ENCODE peak calls at places on chromosomes 13 and 19, in nine cellular contexts. One of them, this sample, is unnamed.

GRCh38 chr19:43467730-43468129 is 2.3 kb upstream of the LYPD3 start:
- DNase-seq in cardiac muscle cell: no peak
- DNase-seq in left ventricle myocardium inferior: no peak
- DNase-seq in tibial artery: no peak
- DNase-seq in right atrium auricular region: no peak
- DNase-seq in hepatocyte: no peak
- DNase-seq in psoas muscle: no peak
- DNase-seq in thoracic aorta: no peak
- DNase-seq in PC-3: peak; percentile 71
- DNase-seq in this sample: no peak

GRCh38 chr19:54253331-54254194 is 3.5 kb downstream of the LILRB5 start:
- DNase-seq in cardiac muscle cell: no peak
- DNase-seq in left ventricle myocardium inferior: no peak
- DNase-seq in tibial artery: no peak
- DNase-seq in right atrium auricular region: peak; percentile 34
- DNase-seq in hepatocyte: no peak
- DNase-seq in psoas muscle: no peak
- DNase-seq in thoracic aorta: no peak
- DNase-seq in PC-3: no peak
- DNase-seq in this sample: no peak

GRCh38 chr13:22489771-22490170 is 691.0 kb upstream of the SGCG start:
- DNase-seq in cardiac muscle cell: no peak
- DNase-seq in left ventricle myocardium inferior: no peak
- DNase-seq in tibial artery: no peak
- DNase-seq in right atrium auricular region: no peak
- DNase-seq in hepatocyte: no peak
- DNase-seq in psoas muscle: no peak
- DNase-seq in thoracic aorta: no peak
- DNase-seq in PC-3: no peak
- DNase-seq in this sample: no peak

GRCh38 chr19:21022996-21023395 is 2.5 kb downstream of the ZNF430 start:
- DNase-seq in cardiac muscle cell: no peak
- DNase-seq in left ventricle myocardium inferior: no peak
- DNase-seq in tibial artery: no peak
- DNase-seq in right atrium auricular region: no peak
- DNase-seq in hepatocyte: peak; percentile 38
- DNase-seq in psoas muscle: no peak
- DNase-seq in thoracic aorta: no peak
- DNase-seq in PC-3: peak; percentile 66
- DNase-seq in this sample: no peak

GRCh38 chr13:40673061-40673397 is 6.6 kb upstream of the FOXO1 start:
- DNase-seq in cardiac muscle cell: no peak
- DNase-seq in left ventricle myocardium inferior: no peak
- DNase-seq in tibial artery: no peak
- DNase-seq in right atrium auricular region: no peak
- DNase-seq in hepatocyte: no peak
- DNase-seq in psoas muscle: no peak
- DNase-seq in thoracic aorta: no peak
- DNase-seq in PC-3: peak; percentile 30
- DNase-seq in this sample: no peak

GRCh38 chr13:83881917-83882625 is at the start of gene SLITRK1:
- DNase-seq in cardiac muscle cell: peak; percentile 91
- DNase-seq in left ventricle myocardium inferior: no peak
- DNase-seq in tibial artery: peak; percentile 59
- DNase-seq in right atrium auricular region: no peak
- DNase-seq in hepatocyte: peak; percentile 80
- DNase-seq in psoas muscle: no peak
- DNase-seq in thoracic aorta: no peak
- DNase-seq in PC-3: no peak
- DNase-seq in this sample: peak; percentile 49

GRCh38 chr13:99367663-99368448 is 60.7 kb upstream of the GPR183 start:
- DNase-seq in cardiac muscle cell: no peak
- DNase-seq in left ventricle myocardium inferior: no peak
- DNase-seq in tibial artery: no peak
- DNase-seq in right atrium auricular region: no peak
- DNase-seq in hepatocyte: no peak
- DNase-seq in psoas muscle: no peak
- DNase-seq in thoracic aorta: no peak
- DNase-seq in PC-3: no peak
- DNase-seq in this sample: no peak

GRCh38 chr13:114118086-114118762 is 14.2 kb downstream of the RASA3 start:
- DNase-seq in cardiac muscle cell: no peak
- DNase-seq in left ventricle myocardium inferior: no peak
- DNase-seq in tibial artery: no peak
- DNase-seq in right atrium auricular region: no peak
- DNase-seq in hepatocyte: no peak
- DNase-seq in psoas muscle: peak; percentile 20
- DNase-seq in thoracic aorta: no peak
- DNase-seq in PC-3: no peak
- DNase-seq in this sample: no peak

GRCh38 chr19:17757125-17757524 is 5.8 kb downstream of the FCHO1 start:
- DNase-seq in cardiac muscle cell: no peak
- DNase-seq in left ventricle myocardium inferior: peak; percentile 71
- DNase-seq in tibial artery: peak; percentile 78
- DNase-seq in right atrium auricular region: no peak
- DNase-seq in hepatocyte: peak; percentile 51
- DNase-seq in psoas muscle: no peak
- DNase-seq in thoracic aorta: no peak
- DNase-seq in PC-3: peak; percentile 79
- DNase-seq in this sample: no peak

GRCh38 chr19:14363203-14364097 is 17.8 kb upstream of the ADGRE5 start:
- DNase-seq in cardiac muscle cell: peak; percentile 52
- DNase-seq in left ventricle myocardium inferior: peak; percentile 86
- DNase-seq in tibial artery: peak; percentile 93
- DNase-seq in right atrium auricular region: peak; percentile 67
- DNase-seq in hepatocyte: peak; percentile 69
- DNase-seq in psoas muscle: peak; percentile 79
- DNase-seq in thoracic aorta: peak; percentile 72
- DNase-seq in PC-3: peak; percentile 69
- DNase-seq in this sample: peak; percentile 93

GRCh38 chr13:42056146-42056545 is 7.7 kb downstream of the DGKH start:
- DNase-seq in cardiac muscle cell: no peak
- DNase-seq in left ventricle myocardium inferior: no peak
- DNase-seq in tibial artery: no peak
- DNase-seq in right atrium auricular region: no peak
- DNase-seq in hepatocyte: no peak
- DNase-seq in psoas muscle: no peak
- DNase-seq in thoracic aorta: no peak
- DNase-seq in PC-3: no peak
- DNase-seq in this sample: no peak

GRCh38 chr19:29770653-29771052 is 41.1 kb upstream of the CCNE1 start:
- DNase-seq in cardiac muscle cell: no peak
- DNase-seq in left ventricle myocardium inferior: no peak
- DNase-seq in tibial artery: no peak
- DNase-seq in right atrium auricular region: no peak
- DNase-seq in hepatocyte: no peak
- DNase-seq in psoas muscle: no peak
- DNase-seq in thoracic aorta: no peak
- DNase-seq in PC-3: no peak
- DNase-seq in this sample: no peak

GRCh38 chr19:35498984-35499383 is 8.7 kb upstream of the KRTDAP start:
- DNase-seq in cardiac muscle cell: no peak
- DNase-seq in left ventricle myocardium inferior: no peak
- DNase-seq in tibial artery: no peak
- DNase-seq in right atrium auricular region: no peak
- DNase-seq in hepatocyte: no peak
- DNase-seq in psoas muscle: peak; percentile 8
- DNase-seq in thoracic aorta: no peak
- DNase-seq in PC-3: no peak
- DNase-seq in this sample: no peak
- H3K27ac ChIP-seq in cardiac muscle cell: no peak overlapping the region
- H3K27ac ChIP-seq in left ventricle myocardium inferior: no peak overlapping the region
- H3K27ac ChIP-seq in tibial artery: no peak overlapping the region
- H3K27ac ChIP-seq in right atrium auricular region: no peak overlapping the region
- H3K27ac ChIP-seq in hepatocyte: no peak overlapping the region
- H3K27ac ChIP-seq in psoas muscle: no peak overlapping the region
- H3K27ac ChIP-seq in thoracic aorta: no peak overlapping the region
- H3K27ac ChIP-seq in PC-3: no peak overlapping the region
- H3K27ac ChIP-seq in this sample: no peak overlapping the region

GRCh38 chr13:44715287-44716224 is 139.4 kb upstream of the TSC22D1 start:
- DNase-seq in cardiac muscle cell: no peak
- DNase-seq in left ventricle myocardium inferior: no peak
- DNase-seq in tibial artery: no peak
- DNase-seq in right atrium auricular region: no peak
- DNase-seq in hepatocyte: no peak
- DNase-seq in psoas muscle: no peak
- DNase-seq in thoracic aorta: no peak
- DNase-seq in PC-3: peak; percentile 32
- DNase-seq in this sample: no peak

GRCh38 chr13:44718467-44718866 is 142.3 kb upstream of the TSC22D1 start:
- DNase-seq in cardiac muscle cell: no peak
- DNase-seq in left ventricle myocardium inferior: no peak
- DNase-seq in tibial artery: no peak
- DNase-seq in right atrium auricular region: no peak
- DNase-seq in hepatocyte: no peak
- DNase-seq in psoas muscle: no peak
- DNase-seq in thoracic aorta: no peak
- DNase-seq in PC-3: no peak
- DNase-seq in this sample: no peak

GRCh38 chr13:44710576-44710975 is 134.4 kb upstream of the TSC22D1 start:
- DNase-seq in cardiac muscle cell: no peak
- DNase-seq in left ventricle myocardium inferior: no peak
- DNase-seq in tibial artery: no peak
- DNase-seq in right atrium auricular region: no peak
- DNase-seq in hepatocyte: no peak
- DNase-seq in psoas muscle: no peak
- DNase-seq in thoracic aorta: no peak
- DNase-seq in PC-3: peak; percentile 89
- DNase-seq in this sample: no peak

DNA sequence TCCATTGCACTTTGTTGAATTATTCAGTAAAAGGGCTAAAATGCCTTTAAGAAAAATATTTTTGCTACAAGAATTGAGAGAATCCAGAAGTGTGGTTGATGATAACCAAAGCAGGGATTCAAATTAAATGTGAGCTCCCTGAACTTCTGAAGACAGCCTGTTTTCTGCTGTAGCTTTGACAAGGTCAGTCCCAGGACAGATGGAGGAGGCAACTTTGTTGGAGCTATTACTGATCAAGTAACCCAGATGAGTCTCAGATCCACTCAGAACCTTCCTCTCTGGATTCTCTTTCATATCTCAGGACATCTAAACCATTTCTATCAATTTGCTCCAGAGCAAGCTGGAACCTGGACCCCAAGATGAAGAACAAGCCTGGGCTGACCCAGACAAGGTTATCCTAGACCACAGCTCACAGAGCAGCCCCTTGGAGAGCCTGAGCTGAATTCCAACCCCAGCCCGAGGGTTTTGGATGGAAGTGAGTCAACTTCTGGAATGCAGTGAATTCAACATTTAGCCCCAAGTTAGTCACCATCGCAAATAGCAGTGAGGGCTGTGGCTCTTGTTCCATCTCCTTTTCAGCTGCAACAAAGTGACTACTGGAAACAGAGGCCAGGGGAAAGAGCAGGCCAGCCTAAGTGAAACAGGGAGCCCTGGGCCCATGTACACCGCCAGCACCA is 137.8 kb upstream of the TSC22D1 start:
- DNase-seq in cardiac muscle cell: no peak
- DNase-seq in left ventricle myocardium inferior: no peak
- DNase-seq in tibial artery: no peak
- DNase-seq in right atrium auricular region: peak; percentile 70
- DNase-seq in hepatocyte: peak; percentile 26
- DNase-seq in psoas muscle: no peak
- DNase-seq in thoracic aorta: peak; percentile 14
- DNase-seq in PC-3: peak; percentile 92
- DNase-seq in this sample: no peak
- H3K4me1 ChIP-seq in cardiac muscle cell: no peaks in the 10 kb centered on the region
- H3K4me1 ChIP-seq in left ventricle myocardium inferior: peaks cover 17% of the 10 kb centered on the region
- H3K4me1 ChIP-seq in tibial artery: no peaks in the 10 kb centered on the region
- H3K4me1 ChIP-seq in right atrium auricular region: peaks cover 12% of the 10 kb centered on the region
- H3K4me1 ChIP-seq in hepatocyte: peaks cover 5% of the 10 kb centered on the region
- H3K4me1 ChIP-seq in psoas muscle: peaks cover 27% of the 10 kb centered on the region
- H3K4me1 ChIP-seq in thoracic aorta: peaks cover 36% of the 10 kb centered on the region
- H3K4me1 ChIP-seq in PC-3: peaks cover 45% of the 10 kb centered on the region
- H3K4me1 ChIP-seq in this sample: no peaks in the 10 kb centered on the region

GRCh38 chr13:57946361-57946760 is 314.8 kb downstream of the PCDH17 start:
- DNase-seq in cardiac muscle cell: no peak
- DNase-seq in left ventricle myocardium inferior: no peak
- DNase-seq in tibial artery: no peak
- DNase-seq in right atrium auricular region: no peak
- DNase-seq in hepatocyte: no peak
- DNase-seq in psoas muscle: no peak
- DNase-seq in thoracic aorta: no peak
- DNase-seq in PC-3: no peak
- DNase-seq in this sample: no peak
- H3K9me3 ChIP-seq in cardiac muscle cell: no peaks in the 10 kb centered on the region
- H3K9me3 ChIP-seq in left ventricle myocardium inferior: peaks cover 19% of the 10 kb centered on the region
- H3K9me3 ChIP-seq in tibial artery: no peaks in the 10 kb centered on the region
- H3K9me3 ChIP-seq in right atrium auricular region: no peaks in the 10 kb centered on the region
- H3K9me3 ChIP-seq in hepatocyte: no peaks in the 10 kb centered on the region
- H3K9me3 ChIP-seq in psoas muscle: no peaks in the 10 kb centered on the region
- H3K9me3 ChIP-seq in thoracic aorta: peaks cover 5% of the 10 kb centered on the region
- H3K9me3 ChIP-seq in PC-3: no peaks in the 10 kb centered on the region
- H3K9me3 ChIP-seq in this sample: no peaks in the 10 kb centered on the region

GRCh38 chr19:1284979-1285736 is 515 bp upstream of the EFNA2 start:
- DNase-seq in cardiac muscle cell: peak; percentile 25
- DNase-seq in left ventricle myocardium inferior: no peak
- DNase-seq in tibial artery: no peak
- DNase-seq in right atrium auricular region: no peak
- DNase-seq in hepatocyte: no peak
- DNase-seq in psoas muscle: no peak
- DNase-seq in thoracic aorta: no peak
- DNase-seq in PC-3: no peak
- DNase-seq in this sample: no peak

GRCh38 chr19:1282588-1283206 is 3.0 kb upstream of the EFNA2 start:
- DNase-seq in cardiac muscle cell: no peak
- DNase-seq in left ventricle myocardium inferior: no peak
- DNase-seq in tibial artery: no peak
- DNase-seq in right atrium auricular region: no peak
- DNase-seq in hepatocyte: no peak
- DNase-seq in psoas muscle: no peak
- DNase-seq in thoracic aorta: no peak
- DNase-seq in PC-3: no peak
- DNase-seq in this sample: no peak

GRCh38 chr19:1284293-1284978 is 1.2 kb upstream of the EFNA2 start:
- DNase-seq in cardiac muscle cell: no peak
- DNase-seq in left ventricle myocardium inferior: no peak
- DNase-seq in tibial artery: no peak
- DNase-seq in right atrium auricular region: no peak
- DNase-seq in hepatocyte: no peak
- DNase-seq in psoas muscle: no peak
- DNase-seq in thoracic aorta: no peak
- DNase-seq in PC-3: no peak
- DNase-seq in this sample: no peak

GRCh38 chr19:1283207-1283916 is 2.3 kb upstream of the EFNA2 start:
- DNase-seq in cardiac muscle cell: no peak
- DNase-seq in left ventricle myocardium inferior: no peak
- DNase-seq in tibial artery: no peak
- DNase-seq in right atrium auricular region: no peak
- DNase-seq in hepatocyte: no peak
- DNase-seq in psoas muscle: no peak
- DNase-seq in thoracic aorta: no peak
- DNase-seq in PC-3: no peak
- DNase-seq in this sample: no peak

DNA sequence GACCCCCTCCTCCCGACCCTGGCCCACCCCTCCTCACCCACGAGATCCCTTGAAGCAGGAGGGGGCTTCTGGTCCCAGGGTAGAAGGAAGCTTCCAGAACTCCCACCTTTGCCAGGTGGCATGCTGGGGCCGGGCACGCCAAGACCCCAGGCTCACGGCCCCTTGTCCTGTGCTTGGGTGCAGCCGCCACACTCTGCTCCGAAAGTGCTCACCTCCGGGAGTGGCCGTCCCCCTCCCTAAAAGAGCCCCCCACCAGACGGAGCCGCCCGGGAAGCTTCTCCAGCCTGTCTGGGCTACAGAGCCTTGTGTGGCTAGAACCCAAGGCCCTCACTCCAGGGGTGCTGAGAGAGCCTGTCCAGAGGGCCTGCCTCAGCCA is 1.8 kb upstream of the EFNA2 start:
- DNase-seq in cardiac muscle cell: no peak
- DNase-seq in left ventricle myocardium inferior: no peak
- DNase-seq in tibial artery: no peak
- DNase-seq in right atrium auricular region: no peak
- DNase-seq in hepatocyte: no peak
- DNase-seq in psoas muscle: no peak
- DNase-seq in thoracic aorta: no peak
- DNase-seq in PC-3: no peak
- DNase-seq in this sample: no peak
- H3K27ac ChIP-seq in cardiac muscle cell: no peak overlapping the region
- H3K27ac ChIP-seq in left ventricle myocardium inferior: no peak overlapping the region
- H3K27ac ChIP-seq in tibial artery: no peak overlapping the region
- H3K27ac ChIP-seq in right atrium auricular region: no peak overlapping the region
- H3K27ac ChIP-seq in hepatocyte: peak overlapping the region; percentile 85
- H3K27ac ChIP-seq in psoas muscle: no peak overlapping the region
- H3K27ac ChIP-seq in thoracic aorta: no peak overlapping the region
- H3K27ac ChIP-seq in PC-3: no peak overlapping the region
- H3K27ac ChIP-seq in this sample: no peak overlapping the region